ENCODE peak calls at places on chromosome 2, in seven cellular contexts. A, Y, F, L, D, N and U are unnamed samples.

GRCh38 chr2:135052042-135052876 is at the start of gene RAB3GAP1:
- DNase-seq in F (peak), L (peak), N (peak), A (peak), Y (peak), D (peak), U (peak)

GRCh38 chr2:171227066-171227782 is 66.5 kb upstream of the TLK1 start:
- DNase-seq in A (peak), Y (no peak), N (no peak), F (no peak), D (no peak), L (peak), U (no peak)

GRCh38 chr2:181781082-181781786 is 100.9 kb upstream of the NEUROD1 start:
- DNase-seq in L (no peak), Y (no peak), F (no peak), D (no peak), A (no peak), N (no peak), U (no peak)

GRCh38 chr2:29596584-29596983 is 324.8 kb downstream of the ALK start:
- DNase-seq in N (no peak), Y (no peak), A (no peak), L (no peak), D (peak), F (no peak), U (peak)

GRCh38 chr2:58906151-58906645 is 665.1 kb upstream of the FANCL start:
- DNase-seq in L (no peak), D (no peak), F (no peak), N (no peak), A (no peak), Y (no peak), U (no peak)

GRCh38 chr2:55099878-55100820 is 49.9 kb upstream of the RTN4 start:
- DNase-seq in Y (no peak), F (peak), L (no peak), N (no peak), D (no peak), A (peak), U (no peak)

GRCh38 chr2:155895016-155895415 is 437.5 kb downstream of the NR4A2 start:
- DNase-seq in F (peak), L (peak), D (no peak), Y (no peak), A (peak), N (no peak), U (no peak)

GRCh38 chr2:8267103-8267502 is 414.8 kb upstream of the ID2 start:
- DNase-seq in D (no peak), L (no peak), A (no peak), F (no peak), N (no peak), Y (no peak), U (no peak)

GRCh38 chr2:88540346-88540745 is 86.9 kb downstream of the EIF2AK3 start:
- DNase-seq in D (no peak), L (peak), Y (no peak), A (peak), N (peak), F (peak), U (no peak)

GRCh38 chr2:191180712-191181111 is 29.9 kb upstream of the STAT4 start:
- DNase-seq in N (peak), L (peak), A (peak), F (no peak), Y (no peak), D (no peak), U (no peak)

GRCh38 chr2:138324068-138324771 is 177.3 kb upstream of the SPOPL start:
- DNase-seq in L (no peak), D (no peak), Y (no peak), F (no peak), A (no peak), N (no peak), U (no peak)

GRCh38 chr2:182917924-182918323 is 51.5 kb upstream of the FRZB start:
- DNase-seq in D (no peak), Y (no peak), A (no peak), N (no peak), L (no peak), F (no peak), U (no peak)

GRCh38 chr2:189544638-189545037 is 35.9 kb downstream of the SLC40A1 start:
- DNase-seq in A (no peak), F (no peak), N (no peak), D (no peak), L (no peak), Y (no peak), U (no peak)